ENCODE peak calls at places on chromosome 18, in eight cellular contexts. W is AG09309, M is endothelial cell, D is fibroblast of lung, U is foreskin fibroblast, P is BE2C, I is tibial artery, E is astrocyte of the cerebellum. X is an unnamed sample.

GRCh38 chr18:37176307-37176934 is 347.5 kb downstream of the KIAA1328 start:
- DNase-seq in U (no peak), D (no peak), W (no peak), P (no peak), I (no peak), M (no peak), E (no peak), X (no peak)

GRCh38 chr18:6994719-6995430 is 122.7 kb downstream of the LAMA1 start:
- DNase-seq in P (no peak), U (peak; percentile 30), I (no peak), E (no peak), M (no peak), W (peak; percentile 1), D (peak; percentile 12), X (no peak)

GRCh38 chr18:27752944-27753343 is 424.0 kb downstream of the CDH2 start:
- DNase-seq in P (no peak), M (no peak), E (no peak), W (no peak), D (no peak), I (no peak), U (no peak), X (no peak)

GRCh38 chr18:37364237-37364636 is 201.4 kb downstream of the CELF4 start:
- DNase-seq in I (peak; percentile 41), P (no peak), E (no peak), M (no peak), D (no peak), U (no peak), W (no peak), X (no peak)

GRCh38 chr18:76258209-76258608 is 236.8 kb downstream of the ZNF516 start:
- DNase-seq in P (no peak), U (peak; percentile 59), I (no peak), M (no peak), D (no peak), E (no peak), W (no peak), X (no peak)

GRCh38 chr18:13241893-13242175 is 23.3 kb downstream of the LDLRAD4 start:
- DNase-seq in W (no peak), P (no peak), M (no peak), E (no peak), U (no peak), D (no peak), I (peak; percentile 14), X (no peak)

GRCh38 chr18:63683152-63683551 is 19.6 kb upstream of the SERPINB11 start:
- DNase-seq in D (peak; percentile 90), W (peak; percentile 97), I (no peak), P (no peak), E (peak; percentile 5), M (no peak), U (peak; percentile 92), X (no peak)

GRCh38 chr18:75391275-75392115 is 36.0 kb downstream of the SMIM21 start:
- DNase-seq in D (no peak), I (no peak), P (no peak), W (no peak), M (no peak), E (no peak), U (no peak), X (no peak)

GRCh38 chr18:21163647-21164625 is 52.3 kb upstream of the ROCK1 start:
- DNase-seq in E (peak; percentile 68), W (peak; percentile 86), D (peak; percentile 96), P (no peak), M (no peak), U (peak; percentile 92), I (peak; percentile 29), X (peak; percentile 77)

GRCh38 chr18:13136056-13136688 is 82.4 kb upstream of the LDLRAD4 start:
- DNase-seq in E (peak; percentile 32), D (no peak), M (no peak), W (no peak), I (no peak), U (peak; percentile 46), P (no peak), X (no peak)

GRCh38 chr18:11154983-11155759 is 5.8 kb upstream of the PIEZO2 start:
- DNase-seq in I (no peak), M (no peak), P (no peak), D (no peak), E (no peak), W (peak; percentile 57), U (peak; percentile 49), X (no peak)

GRCh38 chr18:32470136-32470712 is 458 bp downstream of the GAREM1 start:
- DNase-seq in P (peak; percentile 7), U (peak; percentile 65), E (no peak), D (peak; percentile 24), I (peak; percentile 32), W (no peak), M (peak; percentile 46), X (no peak)

GRCh38 chr18:32468147-32468845 is 2.4 kb downstream of the GAREM1 start:
- DNase-seq in M (no peak), U (no peak), W (no peak), E (no peak), P (no peak), I (no peak), D (no peak), X (no peak)

GRCh38 chr18:32470713-32471633 is at the start of gene GAREM1:
- DNase-seq in D (peak; percentile 98), E (peak; percentile 97), I (peak; percentile 96), M (peak; percentile 88), U (peak; percentile 99), W (peak; percentile 88), P (peak; percentile 78), X (peak; percentile 63)

GRCh38 chr18:32469691-32470131 is 971 bp downstream of the GAREM1 start:
- DNase-seq in W (no peak), M (no peak), I (no peak), P (no peak), D (peak; percentile 52), U (peak; percentile 59), E (no peak), X (no peak)

GRCh38 chr18:32469190-32469611 is 1.5 kb downstream of the GAREM1 start:
- DNase-seq in E (no peak), M (peak; percentile 10), U (peak; percentile 67), W (no peak), P (no peak), D (peak; percentile 41), I (peak; percentile 38), X (no peak)
- TF ChIP-seq CTCF in E (peak; percentile 37), M (no peak), U (no peak), W (no peak), P (no peak), D (peak; percentile 11), I (peak; percentile 41), X (no peak)

DNA sequence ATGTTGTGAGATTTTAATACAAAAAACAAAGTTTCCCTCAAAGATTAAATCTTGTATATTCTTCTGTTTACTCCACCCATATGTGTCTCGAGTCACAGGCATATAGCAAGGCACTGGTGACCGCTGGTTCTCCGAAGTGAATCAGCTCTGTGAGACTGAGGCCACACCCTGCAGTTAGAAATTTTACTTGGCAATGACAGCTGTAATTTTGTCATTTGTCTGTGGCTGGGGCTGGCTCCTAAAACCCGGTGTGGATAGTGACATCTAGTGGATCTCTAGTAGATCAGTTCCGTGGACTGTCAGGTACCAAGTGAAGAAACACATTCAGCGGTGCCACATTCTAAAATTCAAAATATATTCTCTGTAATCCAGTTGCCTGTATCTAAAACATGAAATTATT is 278.0 kb downstream of the NEDD4L start:
- DNase-seq in U (peak; percentile 86), E (peak; percentile 41), I (peak; percentile 69), M (no peak), D (peak; percentile 87), W (peak; percentile 63), P (peak; percentile 43), X (peak; percentile 82)
- TF ChIP-seq CTCF in U (peak; percentile 69), E (peak; percentile 70), I (peak; percentile 34), M (no peak), D (peak; percentile 43), W (peak; percentile 69), P (peak; percentile 59), X (peak; percentile 40)

GRCh38 chr18:80158365-80158764 is 49.3 kb downstream of the ADNP2 start:
- DNase-seq in W (no peak), I (no peak), U (no peak), E (no peak), M (no peak), P (no peak), D (no peak), X (no peak)

GRCh38 chr18:80159713-80160636 is 50.9 kb downstream of the ADNP2 start:
- DNase-seq in P (no peak), E (no peak), I (no peak), U (peak; percentile 29), W (no peak), M (peak; percentile 56), D (no peak), X (no peak)

GRCh38 chr18:80157708-80158343 is 48.8 kb downstream of the ADNP2 start:
- DNase-seq in M (peak; percentile 79), I (peak; percentile 83), E (peak; percentile 76), W (no peak), D (peak; percentile 77), P (peak; percentile 60), U (peak; percentile 90), X (no peak)

GRCh38 chr18:80149667-80150066 is 40.6 kb downstream of the ADNP2 start:
- DNase-seq in E (no peak), I (no peak), U (no peak), D (no peak), M (no peak), W (no peak), P (no peak), X (no peak)

GRCh38 chr18:80154293-80154692 is 45.2 kb downstream of the ADNP2 start:
- DNase-seq in D (peak; percentile 36), P (no peak), W (no peak), U (peak; percentile 33), M (peak; percentile 28), I (no peak), E (no peak), X (no peak)
- TF ChIP-seq CTCF in D (peak; percentile 34), P (peak; percentile 16), W (peak; percentile 57), U (peak; percentile 51), M (peak; percentile 6), I (no peak), E (peak; percentile 55), X (peak; percentile 61)

DNA sequence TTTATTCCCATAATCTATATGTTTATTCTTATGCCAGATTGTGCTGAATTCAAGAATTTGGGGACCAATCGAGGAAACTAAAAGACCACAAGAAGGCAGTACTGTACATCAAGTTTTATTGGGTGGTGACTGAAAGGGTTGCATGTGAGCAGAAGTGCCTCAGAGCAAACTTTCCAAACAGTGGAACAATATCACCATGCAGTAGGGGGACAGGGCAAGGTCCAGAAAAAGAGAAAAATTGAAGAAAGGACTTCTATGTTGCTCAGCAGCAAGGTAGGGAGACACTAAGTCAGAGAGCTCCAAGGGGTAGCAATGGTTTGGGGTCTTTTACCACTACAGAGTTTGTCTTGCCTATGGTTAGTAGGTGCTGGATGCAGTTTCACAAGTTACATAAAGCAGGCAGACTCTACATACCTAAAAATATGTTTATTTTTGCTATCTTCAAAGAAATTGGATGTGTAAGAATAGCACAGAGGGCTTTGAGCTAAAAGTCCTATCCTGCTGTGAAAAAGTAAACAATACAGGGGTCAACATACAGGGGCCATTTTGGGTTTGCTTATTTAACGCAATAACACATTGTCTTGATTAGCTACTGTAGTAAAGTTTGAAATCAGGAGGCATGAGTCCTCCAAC is 43.8 kb upstream of the ZBTB14 start:
- DNase-seq in U (no peak), P (no peak), E (no peak), M (no peak), I (no peak), W (no peak), D (no peak), X (no peak)
- TF ChIP-seq CTCF in U (no peak), P (no peak), E (no peak), M (no peak), I (no peak), W (no peak), D (no peak), X (no peak)